ENCODE peak calls at places on chromosomes 7 and 10, in six cellular contexts. G is adrenal gland; E is naive thymus-derived CD4-positive, alpha-beta T cell; V is A549; S is CD8-positive, alpha-beta T cell; U is neural progenitor cell. R is an unnamed sample.

GRCh38 chr7:106125417-106125816 is 13.3 kb upstream of the SYPL1 start:
- DNase-seq in S (no peak), E (no peak), G (no peak), U (no peak), V (no peak), R (no peak)

GRCh38 chr10:61283066-61283465 is 170.1 kb downstream of the TMEM26 start:
- DNase-seq in V (no peak), G (no peak), U (no peak), E (no peak), S (no peak), R (no peak)

GRCh38 chr7:37285701-37286475 is 162.8 kb downstream of the ELMO1 start:
- DNase-seq in S (no peak), E (no peak), U (no peak), V (no peak), G (no peak), R (no peak)

GRCh38 chr10:98536551-98536950 is 89.8 kb upstream of the HPS1 start:
- DNase-seq in E (no peak), U (no peak), S (no peak), V (peak; percentile 5), G (no peak), R (no peak)

GRCh38 chr7:114418117-114418516 is 3.5 kb downstream of the FOXP2 start:
- DNase-seq in V (no peak), E (no peak), S (no peak), G (no peak), U (no peak), R (no peak)

GRCh38 chr10:123614888-123615287 is 51.3 kb upstream of the GPR26 start:
- DNase-seq in U (peak; percentile 94), G (peak; percentile 67), V (peak; percentile 15), S (peak; percentile 52), E (no peak), R (no peak)

GRCh38 chr7:158140538-158141220 is 446.9 kb downstream of the PTPRN2 start:
- DNase-seq in U (no peak), S (no peak), G (no peak), V (no peak), E (no peak), R (no peak)

GRCh38 chr7:105270117-105270516 is 118.6 kb downstream of the SRPK2 start:
- DNase-seq in G (no peak), E (no peak), V (no peak), U (no peak), S (no peak), R (no peak)

GRCh38 chr10:3126741-3127342 is 45.7 kb downstream of the PITRM1 start:
- DNase-seq in G (peak; percentile 32), E (no peak), V (no peak), U (peak; percentile 42), S (no peak), R (no peak)

GRCh38 chr10:26215923-26216576 is 524 bp upstream of the GAD2 start:
- DNase-seq in E (no peak), V (peak; percentile 25), S (no peak), U (peak; percentile 90), G (no peak), R (no peak)

GRCh38 chr10:58389024-58389423 is 3.8 kb downstream of the TFAM start:
- DNase-seq in E (no peak), V (no peak), S (no peak), U (no peak), G (no peak), R (no peak)

GRCh38 chr7:3482147-3482921 is 181.3 kb downstream of the SDK1 start:
- DNase-seq in G (peak; percentile 8), S (no peak), U (peak; percentile 77), E (no peak), V (peak; percentile 31), R (no peak)

GRCh38 chr7:37495574-37496184 is 47.0 kb upstream of the ELMO1 start:
- DNase-seq in G (no peak), E (peak; percentile 16), S (no peak), V (peak; percentile 13), U (peak; percentile 43), R (no peak)

GRCh38 chr10:5887641-5888040 is 2.1 kb downstream of the ANKRD16 start:
- DNase-seq in U (no peak), G (no peak), E (no peak), V (no peak), S (no peak), R (no peak)

GRCh38 chr7:132453825-132454224 is 122.4 kb downstream of the PLXNA4 start:
- DNase-seq in V (no peak), G (no peak), E (no peak), U (no peak), S (no peak), R (no peak)

GRCh38 chr7:14836571-14837189 is 65.9 kb downstream of the DGKB start:
- DNase-seq in V (no peak), U (peak; percentile 84), G (peak; percentile 7), S (no peak), E (no peak), R (no peak)

GRCh38 chr7:159119851-159120539 is 24.7 kb downstream of the VIPR2 start:
- DNase-seq in V (no peak), E (no peak), G (no peak), U (no peak), S (no peak), R (no peak)

GRCh38 chr10:69502589-69502988 is 51.3 kb downstream of the TSPAN15 start:
- DNase-seq in E (no peak), V (no peak), S (peak; percentile 38), U (no peak), G (no peak), R (no peak)

GRCh38 chr10:89156161-89156560 is 51.0 kb downstream of the CH25H start:
- DNase-seq in E (no peak), U (no peak), S (no peak), G (no peak), V (no peak), R (no peak)

GRCh38 chr10:34079702-34080484 is 735.2 kb downstream of the PARD3 start:
- DNase-seq in G (no peak), U (no peak), E (no peak), S (no peak), V (no peak), R (no peak)

GRCh38 chr10:131212763-131213325 is 98.7 kb downstream of the TCERG1L start:
- DNase-seq in E (no peak), U (no peak), V (no peak), S (peak; percentile 34), G (no peak), R (no peak)

GRCh38 chr10:114905450-114905849 is 32.5 kb upstream of the TRUB1 start:
- DNase-seq in S (no peak), E (no peak), V (peak; percentile 50), U (peak; percentile 11), G (no peak), R (no peak)

DNA sequence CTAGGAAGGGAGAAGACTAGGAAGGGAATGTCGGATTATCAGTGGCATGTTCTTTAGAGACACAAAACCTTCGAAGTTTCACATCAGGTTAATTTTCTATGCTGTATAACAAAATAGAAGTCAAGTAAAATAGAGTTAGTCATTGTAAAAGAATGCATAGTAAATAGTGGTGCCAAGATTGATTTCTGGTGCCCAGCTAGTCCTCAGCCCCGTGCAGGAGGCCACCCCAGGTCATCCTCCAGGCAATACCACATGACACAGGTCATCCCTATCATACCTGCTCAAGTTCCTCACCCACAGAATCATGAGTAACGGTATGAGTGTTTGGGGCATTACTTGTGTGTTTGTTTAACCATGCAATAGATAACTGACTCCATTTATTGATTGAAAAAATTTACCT is 194.0 kb downstream of the PLPP4 start:
- DNase-seq in S (no peak), U (no peak), E (no peak), V (no peak), G (no peak), R (no peak)
- H3K27ac ChIP-seq in S (no peak overlapping the region), U (no peak overlapping the region), E (no peak overlapping the region), V (no peak overlapping the region), G (no peak overlapping the region), R (no peak overlapping the region)

GRCh38 chr10:32950457-32951109 is 7.4 kb downstream of the ITGB1 start:
- DNase-seq in U (peak; percentile 50), S (no peak), G (no peak), E (no peak), V (no peak), R (no peak)
- H3K4me3 ChIP-seq in U (peak overlapping the region; percentile 47), S (no peak overlapping the region), G (no peak overlapping the region), E (no peak overlapping the region), V (peak overlapping the region; percentile 74), R (peak overlapping the region; percentile 5)

GRCh38 chr7:26857170-26857533 is 7.2 kb downstream of the SKAP2 start:
- DNase-seq in S (no peak), E (no peak), G (no peak), U (no peak), V (no peak), R (no peak)
- H3K27ac ChIP-seq in S (no peak overlapping the region), E (no peak overlapping the region), G (peak overlapping the region; percentile 81), U (no peak overlapping the region), V (no peak overlapping the region), R (no peak overlapping the region)

DNA sequence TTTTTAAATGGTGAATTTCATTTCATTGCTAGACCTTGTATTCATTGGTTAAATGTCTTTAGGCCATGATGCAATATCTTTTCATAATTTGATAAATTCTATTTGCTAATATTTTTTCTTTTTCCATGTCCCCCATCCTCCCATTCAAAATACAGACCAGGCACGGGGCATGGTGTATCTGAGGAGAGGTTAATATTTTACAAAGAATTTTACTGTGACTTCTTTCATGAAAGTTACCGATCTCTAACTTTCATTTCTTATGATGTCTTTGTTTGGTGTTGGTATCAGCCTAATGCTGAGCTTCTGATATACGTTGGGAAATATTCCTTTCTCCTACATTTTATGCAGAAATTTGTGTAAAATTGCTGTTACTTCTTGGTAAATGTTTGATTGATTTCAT is 216.7 kb upstream of the IGFBP3 start:
- DNase-seq in G (no peak), E (no peak), S (no peak), V (no peak), U (no peak), R (no peak)
- H3K4me3 ChIP-seq in G (no peak overlapping the region), E (no peak overlapping the region), S (no peak overlapping the region), V (no peak overlapping the region), U (no peak overlapping the region), R (no peak overlapping the region)

GRCh38 chr7:92064414-92065029 is 69.8 kb downstream of the CYP51A1 start:
- DNase-seq in G (no peak), U (no peak), V (no peak), E (no peak), S (no peak), R (no peak)
- H3K27ac ChIP-seq in G (no peak overlapping the region), U (no peak overlapping the region), V (no peak overlapping the region), E (no peak overlapping the region), S (no peak overlapping the region), R (no peak overlapping the region)

GRCh38 chr7:135744938-135745701 is 3.5 kb downstream of the FAM180A start:
- DNase-seq in E (no peak), U (no peak), V (no peak), G (peak; percentile 14), S (no peak), R (no peak)
- H3K4me3 ChIP-seq in E (no peak overlapping the region), U (no peak overlapping the region), V (no peak overlapping the region), G (peak overlapping the region; percentile 11), S (no peak overlapping the region), R (no peak overlapping the region)

DNA sequence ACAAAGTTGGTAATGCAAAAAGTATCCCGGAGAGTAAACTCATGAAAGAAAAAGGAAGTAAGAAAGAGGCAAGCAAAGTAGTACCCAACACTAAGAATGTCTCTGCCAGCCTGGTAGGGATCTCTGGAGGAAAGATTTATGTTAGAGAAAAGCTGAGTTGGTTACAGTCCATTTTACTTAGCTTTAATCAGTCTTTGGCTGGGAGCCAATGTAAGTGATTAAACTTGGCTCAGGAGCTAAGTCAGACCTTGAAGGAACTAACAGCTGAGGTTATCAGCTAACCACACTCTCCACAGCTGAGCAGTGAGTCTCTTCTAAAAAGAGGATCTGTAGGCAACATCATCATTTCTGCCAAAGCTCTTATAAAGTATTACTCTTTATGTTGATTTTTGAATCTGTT is 148.0 kb downstream of the ANKRD7 start:
- DNase-seq in V (no peak), S (no peak), G (no peak), U (no peak), E (no peak), R (no peak)
- H3K27ac ChIP-seq in V (no peak overlapping the region), S (no peak overlapping the region), G (no peak overlapping the region), U (no peak overlapping the region), E (no peak overlapping the region), R (no peak overlapping the region)